ENCODE peak calls at places on chromosome 15, in four cellular contexts. L is A549, E is HCT116, U is IMR-90. B is an unnamed sample.

GRCh38 chr15:63331456-63331855 is 50.2 kb downstream of the CA12 start:
- DNase-seq in E (no peak), L (no peak), U (peak), B (peak)

GRCh38 chr15:91385301-91385700 is 285.2 kb downstream of the SV2B start:
- DNase-seq in L (no peak), U (no peak), E (no peak), B (no peak)

GRCh38 chr15:37900286-37901221 is 33.9 kb upstream of the TMCO5A start:
- DNase-seq in L (peak), U (peak), E (no peak), B (no peak)

GRCh38 chr15:91982401-91982800 is 128.9 kb downstream of the SLCO3A1 start:
- DNase-seq in L (no peak), E (no peak), U (peak), B (no peak)

GRCh38 chr15:72784233-72784876 is 797 bp upstream of the ADPGK start:
- DNase-seq in L (peak), U (peak), E (peak), B (peak)

GRCh38 chr15:71683401-71684274 is 126.7 kb upstream of the NR2E3 start:
- DNase-seq in U (peak), L (no peak), E (no peak), B (no peak)

GRCh38 chr15:90000175-90000923 is 775 bp upstream of the ZNF710 start:
- DNase-seq in L (no peak), E (no peak), U (peak), B (peak)

GRCh38 chr15:68367992-68368391 is 64.0 kb downstream of the ITGA11 start:
- DNase-seq in E (no peak), L (no peak), U (no peak), B (no peak)

GRCh38 chr15:53522878-53523455 is 236.5 kb downstream of the WDR72 start:
- DNase-seq in L (no peak), U (no peak), E (no peak), B (no peak)

GRCh38 chr15:69834756-69835155 is 263.0 kb downstream of the TLE3 start:
- DNase-seq in U (no peak), L (no peak), E (no peak), B (no peak)

GRCh38 chr15:57746752-57747151 is 40.2 kb downstream of the POLR2M start:
- DNase-seq in L (no peak), U (no peak), E (no peak), B (no peak)
- H3K4me2 ChIP-seq in L (no peak), U (no peak), E (no peak), B (no peak)

GRCh38 chr15:74641151-74641550 is 25.5 kb downstream of the CLK3 start:
- DNase-seq in E (no peak), L (no peak), U (no peak), B (no peak)
- H3K27ac ChIP-seq in E (no peak), L (no peak), U (no peak), B (no peak)

GRCh38 chr15:79923068-79923514 is 26.3 kb upstream of the MTHFS start:
- DNase-seq in U (peak), L (peak), E (no peak), B (peak)

GRCh38 chr15:79924379-79924778 is 27.6 kb upstream of the MTHFS start:
- DNase-seq in U (no peak), L (no peak), E (no peak), B (no peak)

GRCh38 chr15:79922512-79923067 is 25.8 kb upstream of the MTHFS start:
- DNase-seq in L (no peak), E (no peak), U (no peak), B (peak)

GRCh38 chr15:79919749-79920511 is 23.1 kb upstream of the MTHFS start:
- DNase-seq in L (no peak), E (no peak), U (no peak), B (no peak)

DNA sequence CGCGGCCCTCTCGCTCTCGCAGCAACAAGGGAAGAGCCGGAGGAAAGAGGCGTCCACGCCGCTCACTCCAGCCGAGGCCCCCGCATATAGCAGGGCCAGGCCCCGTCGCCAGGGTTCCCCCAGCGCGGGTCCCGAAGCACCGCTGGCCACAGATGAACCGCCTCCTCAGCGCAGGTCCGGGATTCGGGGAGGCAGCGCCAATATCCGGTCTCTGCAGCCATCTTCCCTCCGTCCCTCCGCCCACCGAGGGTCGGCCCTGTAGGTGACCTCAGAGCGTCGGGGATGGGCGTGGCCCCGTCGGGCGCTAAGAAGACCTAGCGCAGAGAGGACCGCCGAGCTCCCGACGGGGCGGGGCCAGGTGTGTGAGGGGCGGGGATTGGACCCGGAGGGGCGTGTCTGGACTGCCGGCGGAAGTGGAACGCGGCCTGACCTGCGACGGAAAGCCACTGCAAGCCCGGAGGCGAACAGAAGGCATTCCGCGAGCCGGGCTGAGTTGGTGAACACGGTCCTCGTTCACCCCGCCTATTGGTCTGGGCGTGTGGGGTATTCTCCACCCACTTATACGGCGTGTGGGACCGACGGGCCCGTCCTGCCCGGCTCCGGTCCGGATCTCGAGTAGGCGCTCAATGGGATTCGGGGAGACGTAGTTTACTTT is 26.8 kb upstream of the MTHFS start:
- DNase-seq in E (peak), L (peak), U (peak), B (peak)
- H3K4me2 ChIP-seq in E (peak), L (peak), U (peak), B (peak)

GRCh38 chr15:85414495-85414894 is 34.1 kb downstream of the AKAP13 start:
- DNase-seq in U (peak), E (no peak), L (no peak), B (peak)

GRCh38 chr15:85414037-85414436 is 33.6 kb downstream of the AKAP13 start:
- DNase-seq in E (no peak), U (no peak), L (no peak), B (no peak)

GRCh38 chr15:85414991-85415390 is 34.6 kb downstream of the AKAP13 start:
- DNase-seq in L (no peak), U (no peak), E (no peak), B (no peak)

GRCh38 chr15:85411992-85412538 is 31.7 kb downstream of the AKAP13 start:
- DNase-seq in L (no peak), E (no peak), U (peak), B (peak)

GRCh38 chr15:85412956-85413854 is 32.8 kb downstream of the AKAP13 start:
- DNase-seq in L (peak), E (peak), U (peak), B (peak)
- H3K27ac ChIP-seq in L (peak), E (peak), U (no peak), B (peak)

DNA sequence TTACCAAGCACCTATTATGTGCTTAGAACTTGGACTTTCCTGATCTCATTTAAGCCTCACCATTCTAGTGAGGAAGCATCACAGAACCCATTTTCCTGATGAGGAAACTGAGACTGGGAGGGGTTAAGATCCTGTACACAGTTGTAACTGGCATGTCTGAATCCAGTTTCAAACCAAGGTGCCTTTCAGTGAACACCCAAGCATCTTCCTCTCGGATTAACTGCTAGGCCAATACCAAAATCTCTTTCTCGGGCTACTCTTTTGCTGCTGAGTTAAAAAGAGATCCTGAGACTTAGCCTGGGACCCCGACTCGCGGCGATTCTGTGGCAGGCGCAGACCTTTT is 578 bp upstream of the CEMIP start:
- DNase-seq in U (no peak), E (no peak), L (no peak), B (no peak)
- H3K4me2 ChIP-seq in U (peak), E (peak), L (peak), B (peak)

GRCh38 chr15:57685719-57686118 is 20.8 kb upstream of the POLR2M start:
- DNase-seq in L (no peak), E (no peak), U (no peak), B (no peak)
- H3K27ac ChIP-seq in L (no peak), E (no peak), U (no peak), B (no peak)

GRCh38 chr15:96338772-96339661 is 8.5 kb downstream of the NR2F2 start:
- DNase-seq in L (no peak), U (no peak), E (no peak), B (peak)
- H3K4me2 ChIP-seq in L (peak), U (peak), E (peak), B (peak)

GRCh38 chr15:35606345-35606744 is 60.4 kb upstream of the DPH6 start:
- DNase-seq in L (no peak), E (no peak), U (no peak), B (no peak)

GRCh38 chr15:35603298-35603697 is 57.3 kb upstream of the DPH6 start:
- DNase-seq in U (peak), L (no peak), E (no peak), B (peak)

DNA sequence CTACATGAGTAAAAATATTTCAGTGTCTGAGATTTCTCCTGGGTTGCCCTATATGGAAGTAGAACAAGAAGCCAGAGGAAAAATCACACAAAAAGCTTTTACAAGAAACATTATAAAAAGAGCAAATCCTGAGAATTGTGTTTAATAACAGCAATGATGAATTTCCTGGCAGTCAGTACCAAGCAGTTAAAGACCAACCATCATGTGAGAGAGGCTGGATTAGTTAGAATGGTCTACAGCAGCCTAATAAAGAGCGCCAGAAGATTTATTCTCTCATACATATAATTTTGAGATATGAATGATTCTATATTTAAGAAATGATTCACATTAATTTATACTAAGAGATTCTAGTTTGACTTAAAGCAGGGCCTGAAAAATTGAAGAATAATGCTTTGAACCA is 59.8 kb upstream of the DPH6 start:
- DNase-seq in L (no peak), U (no peak), E (no peak), B (no peak)
- H3K27ac ChIP-seq in L (no peak), U (no peak), E (no peak), B (no peak)

GRCh38 chr15:22878103-22878502 is 39.6 kb downstream of the NIPA2 start:
- DNase-seq in E (no peak), U (no peak), L (no peak), B (no peak)
- H3K4me2 ChIP-seq in E (no peak), U (no peak), L (no peak), B (no peak)